ENCODE peak calls at places on chromosomes 11 and 22, in five cellular contexts. One of them, this sample, is unnamed.

GRCh38 chr22:27129266-27129665 is 471.9 kb downstream of the MIAT start:
- DNase-seq in A549: peak; percentile 21
- DNase-seq in HS-5: no peak
- DNase-seq in frontal cortex: no peak
- DNase-seq in activated effector memory CD4-positive, alpha-beta T cell treated with anti-CD3 and anti-CD28 coated beads, Interleukin-2, amount 50 U/mL, for 16 hours: no peak
- DNase-seq in this sample: no peak

GRCh38 chr11:67698247-67698646 is 23.8 kb upstream of the ALDH3B2 start:
- DNase-seq in A549: peak; percentile 34
- DNase-seq in HS-5: no peak
- DNase-seq in frontal cortex: no peak
- DNase-seq in activated effector memory CD4-positive, alpha-beta T cell treated with anti-CD3 and anti-CD28 coated beads, Interleukin-2, amount 50 U/mL, for 16 hours: no peak
- DNase-seq in this sample: no peak

GRCh38 chr11:2194877-2195755 is 23.5 kb upstream of the TH start:
- DNase-seq in A549: peak; percentile 62
- DNase-seq in HS-5: no peak
- DNase-seq in frontal cortex: no peak
- DNase-seq in activated effector memory CD4-positive, alpha-beta T cell treated with anti-CD3 and anti-CD28 coated beads, Interleukin-2, amount 50 U/mL, for 16 hours: peak; percentile 82
- DNase-seq in this sample: no peak

GRCh38 chr11:2745511-2745910 is 45.7 kb upstream of the KCNQ1OT1 start:
- DNase-seq in A549: no peak
- DNase-seq in HS-5: no peak
- DNase-seq in frontal cortex: no peak
- DNase-seq in activated effector memory CD4-positive, alpha-beta T cell treated with anti-CD3 and anti-CD28 coated beads, Interleukin-2, amount 50 U/mL, for 16 hours: no peak
- DNase-seq in this sample: no peak

GRCh38 chr11:62875698-62876483 is 4.8 kb upstream of the SLC3A2 start:
- DNase-seq in A549: no peak
- DNase-seq in HS-5: no peak
- DNase-seq in frontal cortex: no peak
- DNase-seq in activated effector memory CD4-positive, alpha-beta T cell treated with anti-CD3 and anti-CD28 coated beads, Interleukin-2, amount 50 U/mL, for 16 hours: no peak
- DNase-seq in this sample: no peak

GRCh38 chr11:57103899-57104605 is 77.7 kb upstream of the LRRC55 start:
- DNase-seq in A549: no peak
- DNase-seq in HS-5: no peak
- DNase-seq in frontal cortex: no peak
- DNase-seq in activated effector memory CD4-positive, alpha-beta T cell treated with anti-CD3 and anti-CD28 coated beads, Interleukin-2, amount 50 U/mL, for 16 hours: no peak
- DNase-seq in this sample: no peak

GRCh38 chr11:17063171-17064002 is 14.1 kb downstream of the RPS13 start:
- DNase-seq in A549: peak; percentile 54
- DNase-seq in HS-5: no peak
- DNase-seq in frontal cortex: peak; percentile 32
- DNase-seq in activated effector memory CD4-positive, alpha-beta T cell treated with anti-CD3 and anti-CD28 coated beads, Interleukin-2, amount 50 U/mL, for 16 hours: peak; percentile 79
- DNase-seq in this sample: peak; percentile 73

GRCh38 chr22:50008151-50009040 is 4.2 kb downstream of the IL17REL start:
- DNase-seq in A549: no peak
- DNase-seq in HS-5: no peak
- DNase-seq in frontal cortex: no peak
- DNase-seq in activated effector memory CD4-positive, alpha-beta T cell treated with anti-CD3 and anti-CD28 coated beads, Interleukin-2, amount 50 U/mL, for 16 hours: peak; percentile 58
- DNase-seq in this sample: peak; percentile 50

GRCh38 chr11:5937868-5938602 is 4.0 kb upstream of the OR56A3 start:
- DNase-seq in A549: no peak
- DNase-seq in HS-5: no peak
- DNase-seq in frontal cortex: no peak
- DNase-seq in activated effector memory CD4-positive, alpha-beta T cell treated with anti-CD3 and anti-CD28 coated beads, Interleukin-2, amount 50 U/mL, for 16 hours: peak; percentile 42
- DNase-seq in this sample: no peak

GRCh38 chr22:32661296-32661695 is 140.2 kb upstream of the TIMP3 start:
- DNase-seq in A549: no peak
- DNase-seq in HS-5: peak; percentile 47
- DNase-seq in frontal cortex: no peak
- DNase-seq in activated effector memory CD4-positive, alpha-beta T cell treated with anti-CD3 and anti-CD28 coated beads, Interleukin-2, amount 50 U/mL, for 16 hours: no peak
- DNase-seq in this sample: peak; percentile 84

GRCh38 chr11:15483205-15483604 is 368.5 kb downstream of the INSC start:
- DNase-seq in A549: no peak
- DNase-seq in HS-5: no peak
- DNase-seq in frontal cortex: no peak
- DNase-seq in activated effector memory CD4-positive, alpha-beta T cell treated with anti-CD3 and anti-CD28 coated beads, Interleukin-2, amount 50 U/mL, for 16 hours: no peak
- DNase-seq in this sample: no peak

GRCh38 chr11:47466701-47467250 is 17.8 kb upstream of the RAPSN start:
- DNase-seq in A549: no peak
- DNase-seq in HS-5: no peak
- DNase-seq in frontal cortex: peak; percentile 39
- DNase-seq in activated effector memory CD4-positive, alpha-beta T cell treated with anti-CD3 and anti-CD28 coated beads, Interleukin-2, amount 50 U/mL, for 16 hours: peak; percentile 37
- DNase-seq in this sample: peak; percentile 67